ENCODE peak calls at places on chromosomes 13 and 19, in four cellular contexts. Y, E, G and J are unnamed samples.

GRCh38 chr13:43363156-43363918 is 340.0 kb downstream of the DNAJC15 start:
- DNase-seq in E (no peak), G (peak; percentile 40), Y (no peak), J (no peak)

GRCh38 chr19:16218851-16219250 is 21.1 kb downstream of the AP1M1 start:
- DNase-seq in G (no peak), Y (no peak), E (peak; percentile 47), J (no peak)

GRCh38 chr19:13622727-13623126 is 116.4 kb upstream of the CACNA1A start:
- DNase-seq in G (no peak), E (no peak), Y (no peak), J (no peak)

GRCh38 chr13:102948006-102948405 is 102.2 kb downstream of the ERCC5 start:
- DNase-seq in Y (no peak), E (no peak), G (no peak), J (no peak)

GRCh38 chr19:45812297-45812696 is 2.8 kb downstream of the RSPH6A start:
- DNase-seq in Y (no peak), E (no peak), G (no peak), J (no peak)

GRCh38 chr19:38617764-38618589 is at the start of gene MAP4K1:
- DNase-seq in Y (no peak), G (no peak), E (peak; percentile 62), J (peak; percentile 78)

GRCh38 chr19:40778865-40779284 is 828 bp downstream of the RAB4B start:
- DNase-seq in G (peak; percentile 29), E (no peak), Y (no peak), J (no peak)

GRCh38 chr13:113796948-113797676 is 38.1 kb downstream of the TMEM255B start:
- DNase-seq in Y (no peak), E (no peak), G (no peak), J (no peak)

GRCh38 chr19:3132971-3133792 is 2.7 kb upstream of the GNA15 start:
- DNase-seq in G (peak; percentile 21), Y (peak; percentile 55), E (peak; percentile 57), J (peak; percentile 45)

GRCh38 chr13:64471916-64472315 is 2758.2 kb downstream of the PCDH9 start:
- DNase-seq in G (peak; percentile 60), Y (peak; percentile 22), E (no peak), J (no peak)

GRCh38 chr13:23552661-23553060 is 17.6 kb upstream of the TNFRSF19 start:
- DNase-seq in Y (no peak), E (no peak), G (no peak), J (no peak)

GRCh38 chr13:45895880-45896279 is 44.3 kb upstream of the SIAH3 start:
- DNase-seq in Y (no peak), E (no peak), G (no peak), J (no peak)

GRCh38 chr13:30918662-30919405 is 12.8 kb downstream of the MEDAG start:
- DNase-seq in G (no peak), Y (no peak), E (no peak), J (no peak)

GRCh38 chr13:49225358-49226042 is 5.4 kb downstream of the MLNR start:
- DNase-seq in Y (no peak), E (no peak), G (no peak), J (no peak)

GRCh38 chr13:33260168-33261098 is 25.1 kb downstream of the STARD13 start:
- DNase-seq in E (no peak), Y (no peak), G (peak; percentile 70), J (no peak)

GRCh38 chr19:17352608-17353280 is 15.4 kb downstream of the GTPBP3 start:
- DNase-seq in G (no peak), E (no peak), Y (no peak), J (no peak)

GRCh38 chr19:31436121-31436776 is 87.0 kb upstream of the TSHZ3 start:
- DNase-seq in E (no peak), Y (no peak), G (peak; percentile 24), J (no peak)

GRCh38 chr13:77909827-77910226 is 8.8 kb downstream of the EDNRB start:
- DNase-seq in G (no peak), E (no peak), Y (no peak), J (no peak)

GRCh38 chr19:32676186-32676894 is 692 bp downstream of the RGS9BP start:
- DNase-seq in G (no peak), Y (peak; percentile 55), E (peak; percentile 33), J (peak; percentile 65)

GRCh38 chr19:21947775-21948174 is 63.0 kb downstream of the ZNF208 start:
- DNase-seq in Y (peak; percentile 2), E (no peak), G (no peak), J (no peak)

GRCh38 chr13:74111399-74111798 is 22.8 kb downstream of the KLF12 start:
- DNase-seq in G (no peak), E (no peak), Y (no peak), J (no peak)

GRCh38 chr19:29678484-29679106 is 13.3 kb downstream of the PLEKHF1 start:
- DNase-seq in G (no peak), Y (peak; percentile 58), E (no peak), J (peak; percentile 93)
- H3K4me1 ChIP-seq in G (no peaks in the 10 kb centered on the region), Y (peaks cover 8% of the 10 kb centered on the region), E (peaks cover 92% of the 10 kb centered on the region), J (peaks cover 85% of the 10 kb centered on the region)

GRCh38 chr13:90787007-90787406 is 560.5 kb upstream of the MIR17HG start:
- DNase-seq in Y (no peak), G (no peak), E (no peak), J (no peak)

GRCh38 chr13:90783273-90783672 is 564.2 kb upstream of the MIR17HG start:
- DNase-seq in Y (no peak), G (no peak), E (no peak), J (no peak)
- H3K4me3 ChIP-seq in Y (no peak overlapping the region), G (no peak overlapping the region), E (no peak overlapping the region), J (no peak overlapping the region)

DNA sequence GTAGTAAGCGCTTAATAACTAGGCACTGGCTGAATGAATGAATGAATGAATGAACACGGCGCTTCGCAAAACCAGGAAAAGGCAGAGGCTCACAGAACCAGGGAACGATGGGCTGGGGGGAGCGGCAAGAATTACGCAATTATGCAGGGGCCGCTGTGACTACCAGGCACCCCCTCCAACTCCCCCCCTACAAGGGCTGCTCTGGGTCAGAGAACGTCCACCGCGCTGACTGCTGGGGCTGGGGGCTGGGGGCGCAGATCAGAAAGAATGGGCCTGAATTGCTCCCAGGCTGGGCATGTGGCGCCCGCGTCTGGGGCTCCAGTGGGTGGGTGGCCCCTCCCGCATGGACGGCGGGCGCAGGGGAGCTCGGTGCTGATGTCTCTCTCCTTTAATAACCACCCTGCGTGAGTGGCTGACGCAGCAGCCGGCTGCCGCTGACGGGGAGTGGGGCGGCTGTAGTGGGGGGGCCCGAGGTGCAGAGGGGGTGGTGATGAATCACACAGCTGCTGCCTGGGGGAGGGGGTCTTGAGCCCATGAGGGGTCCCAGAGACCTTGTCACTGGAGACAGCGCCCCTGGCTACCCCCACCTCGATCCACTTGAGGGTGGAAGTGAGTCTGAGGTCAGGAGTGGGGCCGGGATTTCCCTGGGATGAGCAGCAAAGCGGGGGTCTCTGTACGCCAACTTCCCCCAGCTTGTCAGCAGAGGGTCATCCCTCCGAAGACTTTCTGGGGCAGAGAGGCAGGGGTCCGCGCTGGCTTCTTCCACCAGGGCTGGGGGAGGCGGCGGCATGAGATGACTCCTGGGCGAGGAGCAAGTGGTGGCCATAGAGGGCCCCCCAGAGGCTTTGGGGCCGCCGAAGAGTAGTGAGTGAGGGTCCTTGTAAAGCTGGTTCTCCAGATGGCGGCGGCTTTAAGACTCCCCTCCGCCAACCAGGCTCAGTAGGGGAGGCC is 1.4 kb upstream of the CIRBP start:
- DNase-seq in Y (no peak), G (peak; percentile 60), E (no peak), J (peak; percentile 37)
- H3K4me1 ChIP-seq in Y (peaks cover 60% of the 10 kb centered on the region), G (peaks cover 43% of the 10 kb centered on the region), E (peaks cover 64% of the 10 kb centered on the region), J (peaks cover 54% of the 10 kb centered on the region)

DNA sequence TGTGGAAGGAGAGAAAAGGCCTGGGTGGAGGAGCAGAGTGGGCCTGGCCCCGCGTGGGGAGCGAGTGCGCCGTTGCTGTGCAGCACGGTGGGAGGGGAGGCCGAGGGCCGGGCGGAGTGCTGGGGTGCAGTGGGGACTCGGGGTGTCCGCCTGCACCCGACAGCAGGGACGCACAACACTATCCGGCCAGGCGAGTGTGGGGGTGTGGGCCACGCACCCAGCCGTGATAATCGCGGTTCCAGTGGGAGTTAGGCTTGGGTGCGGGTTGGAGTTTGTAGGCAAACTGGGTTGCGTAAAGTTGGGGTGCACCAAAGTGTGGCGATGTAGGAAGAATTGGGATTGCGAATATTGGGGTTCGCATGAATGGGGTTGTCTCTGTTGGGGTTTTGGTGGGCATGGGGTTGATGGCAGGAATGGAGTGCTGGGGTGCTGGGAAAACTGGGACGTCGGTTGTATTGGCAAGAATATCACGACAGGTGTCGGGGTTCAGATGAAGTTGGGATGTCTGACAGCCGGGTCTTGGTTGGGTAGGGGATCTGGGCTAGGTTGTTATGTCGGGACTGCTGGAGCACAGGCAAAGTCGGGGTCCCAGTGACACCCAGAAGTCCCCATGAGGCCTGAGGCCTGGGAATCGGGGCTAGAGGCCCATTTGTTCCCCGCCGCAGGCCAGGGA is 604 bp upstream of the CIRBP start:
- DNase-seq in G (no peak), E (no peak), Y (no peak), J (peak; percentile 72)
- H3K4me3 ChIP-seq in G (no peak overlapping the region), E (no peak overlapping the region), Y (no peak overlapping the region), J (peak overlapping the region; percentile 87)

GRCh38 chr13:40060318-40061007 is 405.0 kb downstream of the COG6 start:
- DNase-seq in Y (no peak), E (no peak), G (no peak), J (peak; percentile 55)
- H3K4me1 ChIP-seq in Y (peaks cover 28% of the 10 kb centered on the region), E (no peaks in the 10 kb centered on the region), G (no peaks in the 10 kb centered on the region), J (no peaks in the 10 kb centered on the region)

GRCh38 chr19:27889156-27889555 is 1323.8 kb downstream of the UQCRFS1 start:
- DNase-seq in Y (no peak), G (no peak), E (no peak), J (no peak)

GRCh38 chr19:27890696-27891095 is 1322.3 kb downstream of the UQCRFS1 start:
- DNase-seq in Y (no peak), E (no peak), G (no peak), J (no peak)

GRCh38 chr19:27885361-27885760 is 1327.6 kb downstream of the UQCRFS1 start:
- DNase-seq in G (no peak), E (no peak), Y (no peak), J (no peak)

GRCh38 chr19:27890206-27890605 is 1322.7 kb downstream of the UQCRFS1 start:
- DNase-seq in Y (no peak), E (no peak), G (no peak), J (no peak)

GRCh38 chr19:27887946-27888345 is 1325.0 kb downstream of the UQCRFS1 start:
- DNase-seq in G (no peak), Y (no peak), E (no peak), J (no peak)
- H3K4me3 ChIP-seq in G (no peak overlapping the region), Y (no peak overlapping the region), E (no peak overlapping the region), J (no peak overlapping the region)

DNA sequence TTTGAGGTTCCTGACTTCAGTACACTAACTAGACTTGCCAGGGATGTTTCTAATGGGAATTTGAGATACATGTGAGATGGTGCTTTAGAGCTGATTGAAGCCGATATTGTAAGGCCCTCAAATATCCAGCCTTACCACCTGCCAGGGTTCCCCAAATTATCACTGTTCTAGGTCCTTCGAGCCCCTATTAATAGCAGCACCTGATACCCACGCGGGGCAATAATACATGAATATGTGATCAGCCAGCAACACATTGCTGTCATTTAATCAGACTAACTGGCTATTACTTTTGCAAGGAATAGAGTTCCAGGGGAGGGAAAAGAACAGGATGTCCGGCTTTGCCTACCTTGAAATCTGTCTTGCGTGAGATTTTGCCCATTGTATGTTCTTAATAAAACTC is 5.1 kb downstream of the RGCC start:
- DNase-seq in Y (no peak), G (no peak), E (no peak), J (no peak)
- H3K4me1 ChIP-seq in Y (peaks cover 12% of the 10 kb centered on the region), G (peaks cover 21% of the 10 kb centered on the region), E (peaks cover 85% of the 10 kb centered on the region), J (peaks cover 11% of the 10 kb centered on the region)

GRCh38 chr13:109779074-109779473 is 7.3 kb downstream of the IRS2 start:
- DNase-seq in E (peak; percentile 85), G (no peak), Y (peak; percentile 36), J (no peak)
- H3K4me3 ChIP-seq in E (peak overlapping the region; percentile 20), G (no peak overlapping the region), Y (peak overlapping the region; percentile 84), J (peak overlapping the region; percentile 64)